ENCODE peak calls at places on chromosomes 12 and 14, in ten cellular contexts. J, K, N, W, O, Q, E, R, A and P are unnamed samples.

GRCh38 chr12:916240-916639 is 33.3 kb downstream of the RAD52 start:
- DNase-seq in O (no peak), J (no peak), R (no peak), K (no peak), N (no peak), Q (no peak), A (peak), E (no peak), W (no peak), P (no peak)

GRCh38 chr12:56163533-56164344 is 5.6 kb downstream of the MYL6 start:
- DNase-seq in J (no peak), O (no peak), Q (no peak), A (peak), R (no peak), W (no peak), N (no peak), K (no peak), E (no peak), P (no peak)

GRCh38 chr14:64733899-64734298 is 29.7 kb downstream of the PLEKHG3 start:
- DNase-seq in K (no peak), W (no peak), O (no peak), A (no peak), R (no peak), J (no peak), Q (no peak), N (no peak), E (no peak), P (no peak)

GRCh38 chr14:104596451-104596918 is 8.1 kb downstream of the TMEM179 start:
- DNase-seq in K (no peak), W (no peak), J (no peak), Q (no peak), E (no peak), O (no peak), R (no peak), N (no peak), A (peak), P (no peak)

GRCh38 chr12:113684053-113684907 is 212.6 kb upstream of the LHX5 start:
- DNase-seq in Q (no peak), O (no peak), A (no peak), W (no peak), N (no peak), E (peak), J (peak), K (peak), R (no peak), P (no peak)

GRCh38 chr12:48824112-48824511 is 5.8 kb downstream of the CACNB3 start:
- DNase-seq in K (no peak), R (no peak), N (no peak), W (no peak), E (no peak), J (no peak), A (no peak), O (peak), Q (no peak), P (no peak)

GRCh38 chr12:104464899-104465298 is 8.2 kb downstream of the CHST11 start:
- DNase-seq in Q (no peak), W (no peak), A (no peak), E (no peak), K (no peak), R (no peak), J (no peak), N (no peak), O (no peak), P (no peak)

GRCh38 chr12:79547735-79548347 is 142.9 kb downstream of the PAWR start:
- DNase-seq in K (peak), R (peak), J (no peak), Q (peak), O (peak), W (no peak), A (no peak), N (peak), E (peak), P (peak)

GRCh38 chr12:92784356-92784755 is 81.6 kb downstream of the PLEKHG7 start:
- DNase-seq in E (peak), Q (no peak), N (no peak), K (peak), J (no peak), O (peak), W (no peak), A (no peak), R (no peak), P (no peak)

GRCh38 chr12:66237505-66238175 is 48.6 kb downstream of the IRAK3 start:
- DNase-seq in E (no peak), N (no peak), W (no peak), J (no peak), A (no peak), K (no peak), R (no peak), Q (no peak), O (no peak), P (no peak)

GRCh38 chr14:95015046-95015445 is 142.3 kb downstream of the DICER1 start:
- DNase-seq in N (no peak), W (no peak), A (no peak), Q (no peak), R (no peak), J (no peak), E (no peak), K (no peak), O (peak), P (no peak)

GRCh38 chr12:65277994-65278575 is 398 bp upstream of the MSRB3 start:
- DNase-seq in K (no peak), E (no peak), A (no peak), R (no peak), W (no peak), O (no peak), J (no peak), Q (no peak), N (no peak), P (no peak)

GRCh38 chr12:68630598-68630997 is 19.9 kb downstream of the RAP1B start:
- DNase-seq in Q (no peak), A (no peak), E (no peak), W (no peak), K (no peak), J (no peak), N (no peak), O (no peak), R (no peak), P (no peak)

GRCh38 chr12:63795032-63795687 is 15.5 kb downstream of the RXYLT1 start:
- DNase-seq in A (no peak), K (no peak), J (no peak), W (no peak), R (no peak), E (no peak), N (no peak), O (no peak), Q (no peak), P (no peak)

GRCh38 chr12:67269632-67270578 is 747 bp downstream of the CAND1 start:
- DNase-seq in J (no peak), O (peak), E (no peak), W (peak), K (peak), Q (peak), A (peak), R (peak), N (peak), P (peak)

GRCh38 chr12:56931474-56931978 is 2.7 kb downstream of the SDR9C7 start:
- DNase-seq in O (peak), E (peak), A (no peak), R (no peak), N (peak), W (no peak), K (peak), J (peak), Q (no peak), P (peak)

GRCh38 chr12:108812324-108812723 is 45.1 kb downstream of the SSH1 start:
- DNase-seq in O (no peak), A (no peak), N (no peak), R (no peak), Q (no peak), K (no peak), J (no peak), W (no peak), E (no peak), P (no peak)

GRCh38 chr12:7749442-7749841 is 2.3 kb upstream of the CLEC4C start:
- DNase-seq in A (no peak), E (no peak), O (no peak), Q (no peak), W (no peak), K (no peak), R (no peak), J (no peak), N (no peak), P (no peak)